ENCODE peak calls at places on chromosomes 12 and 14, in four cellular contexts. One of them, this sample, is unnamed.

GRCh38 chr12:3035815-3036702 is 41.1 kb upstream of the TSPAN9 start:
- DNase-seq in fibroblast of lung: no peak
- DNase-seq in NCI-H345: no peak
- DNase-seq in foreskin fibroblast: no peak
- DNase-seq in this sample: no peak

GRCh38 chr12:15005064-15005463 is 32.2 kb downstream of the PDE6H start:
- DNase-seq in fibroblast of lung: no peak
- DNase-seq in NCI-H345: no peak
- DNase-seq in foreskin fibroblast: no peak
- DNase-seq in this sample: no peak

GRCh38 chr14:50342211-50343080 is 30.3 kb downstream of the DMAC2L start:
- DNase-seq in fibroblast of lung: peak; percentile 83
- DNase-seq in NCI-H345: peak; percentile 37
- DNase-seq in foreskin fibroblast: peak; percentile 67
- DNase-seq in this sample: peak; percentile 97

GRCh38 chr12:53575502-53576264 is 50.5 kb downstream of the ATF7 start:
- DNase-seq in fibroblast of lung: peak; percentile 75
- DNase-seq in NCI-H345: no peak
- DNase-seq in foreskin fibroblast: peak; percentile 70
- DNase-seq in this sample: peak; percentile 68

GRCh38 chr14:65318636-65319506 is 93.7 kb upstream of the FUT8 start:
- DNase-seq in fibroblast of lung: no peak
- DNase-seq in NCI-H345: no peak
- DNase-seq in foreskin fibroblast: no peak
- DNase-seq in this sample: no peak

GRCh38 chr14:34465069-34465859 is 3.2 kb upstream of the SPTSSA start:
- DNase-seq in fibroblast of lung: peak; percentile 24
- DNase-seq in NCI-H345: no peak
- DNase-seq in foreskin fibroblast: peak; percentile 5
- DNase-seq in this sample: peak; percentile 59

GRCh38 chr12:12807970-12808702 is 5.0 kb upstream of the DDX47 start:
- DNase-seq in fibroblast of lung: peak; percentile 56
- DNase-seq in NCI-H345: peak; percentile 51
- DNase-seq in foreskin fibroblast: peak; percentile 50
- DNase-seq in this sample: peak; percentile 25

GRCh38 chr12:130916251-130916911 is 37.3 kb upstream of the ADGRD1 start:
- DNase-seq in fibroblast of lung: peak; percentile 29
- DNase-seq in NCI-H345: peak; percentile 64
- DNase-seq in foreskin fibroblast: peak; percentile 50
- DNase-seq in this sample: peak; percentile 61

GRCh38 chr12:32366704-32367103 is 32.7 kb upstream of the FGD4 start:
- DNase-seq in fibroblast of lung: no peak
- DNase-seq in NCI-H345: no peak
- DNase-seq in foreskin fibroblast: no peak
- DNase-seq in this sample: no peak

GRCh38 chr14:101108579-101109346 is 205.2 kb upstream of the RTL1 start:
- DNase-seq in fibroblast of lung: no peak
- DNase-seq in NCI-H345: no peak
- DNase-seq in foreskin fibroblast: no peak
- DNase-seq in this sample: no peak

GRCh38 chr12:39275846-39276245 is 167.1 kb downstream of the KIF21A start:
- DNase-seq in fibroblast of lung: no peak
- DNase-seq in NCI-H345: no peak
- DNase-seq in foreskin fibroblast: no peak
- DNase-seq in this sample: no peak

GRCh38 chr14:75459099-75459741 is 31.4 kb downstream of the JDP2 start:
- DNase-seq in fibroblast of lung: no peak
- DNase-seq in NCI-H345: no peak
- DNase-seq in foreskin fibroblast: no peak
- DNase-seq in this sample: no peak

GRCh38 chr12:38711055-38711454 is 194.3 kb downstream of the CPNE8 start:
- DNase-seq in fibroblast of lung: no peak
- DNase-seq in NCI-H345: no peak
- DNase-seq in foreskin fibroblast: no peak
- DNase-seq in this sample: peak; percentile 28

GRCh38 chr12:100020370-100020769 is 35.6 kb upstream of the ANKS1B start:
- DNase-seq in fibroblast of lung: peak; percentile 29
- DNase-seq in NCI-H345: no peak
- DNase-seq in foreskin fibroblast: peak; percentile 8
- DNase-seq in this sample: no peak

GRCh38 chr12:15196678-15197267 is 24.4 kb downstream of the RERG start:
- DNase-seq in fibroblast of lung: no peak
- DNase-seq in NCI-H345: no peak
- DNase-seq in foreskin fibroblast: no peak
- DNase-seq in this sample: no peak

GRCh38 chr12:54039417-54040147 is 6.7 kb downstream of the HOXC5 start:
- DNase-seq in fibroblast of lung: no peak
- DNase-seq in NCI-H345: no peak
- DNase-seq in foreskin fibroblast: no peak
- DNase-seq in this sample: no peak

GRCh38 chr12:42961395-42961794 is 371.8 kb upstream of the PRICKLE1 start:
- DNase-seq in fibroblast of lung: peak; percentile 99
- DNase-seq in NCI-H345: no peak
- DNase-seq in foreskin fibroblast: no peak
- DNase-seq in this sample: peak; percentile 22

GRCh38 chr12:2773199-2773875 is 21.4 kb upstream of the FKBP4 start:
- DNase-seq in fibroblast of lung: no peak
- DNase-seq in NCI-H345: no peak
- DNase-seq in foreskin fibroblast: no peak
- DNase-seq in this sample: no peak

GRCh38 chr14:65940056-65940735 is 527.7 kb downstream of the FUT8 start:
- DNase-seq in fibroblast of lung: no peak
- DNase-seq in NCI-H345: peak; percentile 20
- DNase-seq in foreskin fibroblast: no peak
- DNase-seq in this sample: peak; percentile 10

GRCh38 chr14:38629412-38629811 is 373.5 kb upstream of the CLEC14A start:
- DNase-seq in fibroblast of lung: no peak
- DNase-seq in NCI-H345: no peak
- DNase-seq in foreskin fibroblast: no peak
- DNase-seq in this sample: no peak

GRCh38 chr12:92582466-92582865 is 120.3 kb upstream of the PLEKHG7 start:
- DNase-seq in fibroblast of lung: no peak
- DNase-seq in NCI-H345: peak; percentile 92
- DNase-seq in foreskin fibroblast: no peak
- DNase-seq in this sample: no peak

GRCh38 chr12:49304161-49304560 is 9.2 kb downstream of the PRPH start:
- DNase-seq in fibroblast of lung: peak; percentile 49
- DNase-seq in NCI-H345: no peak
- DNase-seq in foreskin fibroblast: peak; percentile 54
- DNase-seq in this sample: peak; percentile 44

GRCh38 chr14:26963696-26964095 is 365.9 kb upstream of the NOVA1 start:
- DNase-seq in fibroblast of lung: peak; percentile 52
- DNase-seq in NCI-H345: no peak
- DNase-seq in foreskin fibroblast: no peak
- DNase-seq in this sample: peak; percentile 92

GRCh38 chr12:442235-442884 is 17.4 kb upstream of the B4GALNT3 start:
- DNase-seq in fibroblast of lung: peak; percentile 13
- DNase-seq in NCI-H345: peak; percentile 76
- DNase-seq in foreskin fibroblast: peak; percentile 17
- DNase-seq in this sample: peak; percentile 49

GRCh38 chr12:69639400-69640016 is 28.8 kb upstream of the LRRC10 start:
- DNase-seq in fibroblast of lung: peak; percentile 53
- DNase-seq in NCI-H345: peak; percentile 52
- DNase-seq in foreskin fibroblast: peak; percentile 60
- DNase-seq in this sample: peak; percentile 70

GRCh38 chr12:68109444-68110217 is 49.9 kb downstream of the IFNG start:
- DNase-seq in fibroblast of lung: no peak
- DNase-seq in NCI-H345: no peak
- DNase-seq in foreskin fibroblast: no peak
- DNase-seq in this sample: no peak

GRCh38 chr12:92275443-92276154 is 130.0 kb upstream of the BTG1 start:
- DNase-seq in fibroblast of lung: no peak
- DNase-seq in NCI-H345: no peak
- DNase-seq in foreskin fibroblast: no peak
- DNase-seq in this sample: no peak

GRCh38 chr12:5565933-5566632 is 134.2 kb downstream of the NTF3 start:
- DNase-seq in fibroblast of lung: peak; percentile 67
- DNase-seq in NCI-H345: no peak
- DNase-seq in foreskin fibroblast: no peak
- DNase-seq in this sample: no peak

GRCh38 chr14:53952533-53952932 is 4.1 kb downstream of the BMP4 start:
- DNase-seq in fibroblast of lung: no peak
- DNase-seq in NCI-H345: no peak
- DNase-seq in foreskin fibroblast: no peak
- DNase-seq in this sample: peak; percentile 69

GRCh38 chr14:102215071-102215470 is 75.4 kb downstream of the WDR20 start:
- DNase-seq in fibroblast of lung: peak; percentile 88
- DNase-seq in NCI-H345: no peak
- DNase-seq in foreskin fibroblast: peak; percentile 57
- DNase-seq in this sample: peak; percentile 49

GRCh38 chr12:8948711-8949524 is 527 bp downstream of the M6PR start:
- DNase-seq in fibroblast of lung: peak; percentile 23
- DNase-seq in NCI-H345: no peak
- DNase-seq in foreskin fibroblast: peak; percentile 25
- DNase-seq in this sample: peak; percentile 58

GRCh38 chr12:50050410-50051280 is 6.8 kb upstream of the ASIC1 start:
- DNase-seq in fibroblast of lung: peak; percentile 60
- DNase-seq in NCI-H345: no peak
- DNase-seq in foreskin fibroblast: peak; percentile 47
- DNase-seq in this sample: peak; percentile 93

GRCh38 chr12:120196363-120196762 is 1.8 kb upstream of the GCN1 start:
- DNase-seq in fibroblast of lung: no peak
- DNase-seq in NCI-H345: no peak
- DNase-seq in foreskin fibroblast: no peak
- DNase-seq in this sample: peak; percentile 32

GRCh38 chr12:121110211-121110940 is 22.3 kb upstream of the P2RX7 start:
- DNase-seq in fibroblast of lung: peak; percentile 41
- DNase-seq in NCI-H345: peak; percentile 59
- DNase-seq in foreskin fibroblast: peak; percentile 52
- DNase-seq in this sample: peak; percentile 72

GRCh38 chr12:122942609-122943008 is 23.7 kb downstream of the ABCB9 start:
- DNase-seq in fibroblast of lung: peak; percentile 20
- DNase-seq in NCI-H345: peak; percentile 38
- DNase-seq in foreskin fibroblast: no peak
- DNase-seq in this sample: no peak

GRCh38 chr12:47834199-47835016 is 14.7 kb upstream of the HDAC7 start:
- DNase-seq in fibroblast of lung: no peak
- DNase-seq in NCI-H345: no peak
- DNase-seq in foreskin fibroblast: no peak
- DNase-seq in this sample: no peak